ENCODE peak calls at places on chromosomes 7 and 10, in five cellular contexts. R is GM23338, I is sigmoid colon, W is stomach, T is prostate gland. S is an unnamed sample.

GRCh38 chr7:86947956-86948355 is 111.5 kb downstream of the ELAPOR2 start:
- DNase-seq in R (peak; percentile 55), I (no peak), W (no peak), T (no peak), S (no peak)

GRCh38 chr7:893686-894085 is 17.3 kb downstream of the GET4 start:
- DNase-seq in R (no peak), I (no peak), W (no peak), T (no peak), S (no peak)

GRCh38 chr7:100888988-100889760 is at the start of gene UFSP1:
- DNase-seq in R (no peak), I (peak; percentile 72), W (no peak), T (no peak), S (peak; percentile 78)

GRCh38 chr7:39754326-39755120 is 131.2 kb downstream of the RALA start:
- DNase-seq in R (peak; percentile 47), I (no peak), W (no peak), T (no peak), S (no peak)

GRCh38 chr10:91389636-91390512 is 20.3 kb upstream of the HECTD2 start:
- DNase-seq in R (peak; percentile 85), I (no peak), W (no peak), T (peak; percentile 36), S (no peak)

GRCh38 chr7:121084256-121084655 is 95.7 kb downstream of the CPED1 start:
- DNase-seq in R (no peak), I (no peak), W (no peak), T (no peak), S (no peak)

GRCh38 chr10:92238586-92239098 is 52.2 kb downstream of the CPEB3 start:
- DNase-seq in R (peak; percentile 32), I (peak; percentile 82), W (peak; percentile 50), T (peak; percentile 75), S (peak; percentile 82)

GRCh38 chr10:67306588-67307205 is 380.9 kb downstream of the LRRTM3 start:
- DNase-seq in R (peak; percentile 82), I (no peak), W (no peak), T (no peak), S (no peak)

GRCh38 chr7:20280475-20281351 is 50.0 kb upstream of the ITGB8 start:
- DNase-seq in R (no peak), I (no peak), W (no peak), T (no peak), S (no peak)

GRCh38 chr10:62115842-62116241 is 152.8 kb downstream of the RTKN2 start:
- DNase-seq in R (no peak), I (no peak), W (no peak), T (no peak), S (no peak)

GRCh38 chr7:42445691-42446090 is 208.7 kb upstream of the GLI3 start:
- DNase-seq in R (no peak), I (no peak), W (no peak), T (no peak), S (no peak)

GRCh38 chr10:110175406-110175805 is 32.0 kb upstream of the MXI1 start:
- DNase-seq in R (no peak), I (no peak), W (peak; percentile 40), T (no peak), S (no peak)

GRCh38 chr7:28243861-28244260 is 63.3 kb upstream of the JAZF1 start:
- DNase-seq in R (no peak), I (no peak), W (no peak), T (no peak), S (no peak)

GRCh38 chr10:4196948-4197390 is 412.0 kb upstream of the KLF6 start:
- DNase-seq in R (no peak), I (no peak), W (no peak), T (no peak), S (no peak)

GRCh38 chr10:95391570-95392249 is 100.9 kb upstream of the PDLIM1 start:
- DNase-seq in R (peak; percentile 77), I (no peak), W (no peak), T (no peak), S (no peak)

GRCh38 chr10:74511051-74511450 is 315.3 kb upstream of the KAT6B start:
- DNase-seq in R (no peak), I (no peak), W (no peak), T (no peak), S (no peak)

GRCh38 chr7:86574006-86574405 is 69.7 kb upstream of the GRM3 start:
- DNase-seq in R (no peak), I (no peak), W (no peak), T (no peak), S (no peak)

GRCh38 chr10:46552526-46553237 is 3.8 kb downstream of the GPRIN2 start:
- DNase-seq in R (no peak), I (peak; percentile 57), W (peak; percentile 24), T (peak; percentile 77), S (peak; percentile 76)

GRCh38 chr7:21548491-21548890 is 5.7 kb downstream of the DNAH11 start:
- DNase-seq in R (no peak), I (no peak), W (no peak), T (no peak), S (no peak)

GRCh38 chr7:94149776-94150545 is 145.8 kb upstream of the BET1 start:
- DNase-seq in R (no peak), I (no peak), W (no peak), T (no peak), S (no peak)

GRCh38 chr7:111413796-111414195 is 148.5 kb downstream of the IMMP2L start:
- DNase-seq in R (peak; percentile 86), I (no peak), W (no peak), T (no peak), S (no peak)

GRCh38 chr7:157602156-157602555 is 265.4 kb downstream of the DNAJB6 start:
- DNase-seq in R (no peak), I (peak; percentile 22), W (no peak), T (no peak), S (no peak)

GRCh38 chr7:103912906-103913610 is 76.4 kb downstream of the RELN start:
- DNase-seq in R (no peak), I (no peak), W (no peak), T (no peak), S (no peak)

GRCh38 chr7:99270702-99271101 is 1.9 kb upstream of the MYH16 start:
- DNase-seq in R (peak; percentile 53), I (no peak), W (no peak), T (no peak), S (no peak)

GRCh38 chr7:31896929-31897328 is 173.3 kb downstream of the PDE1C start:
- DNase-seq in R (no peak), I (no peak), W (no peak), T (no peak), S (no peak)

GRCh38 chr7:24905996-24906770 is 73.8 kb downstream of the OSBPL3 start:
- DNase-seq in R (no peak), I (no peak), W (no peak), T (no peak), S (no peak)

GRCh38 chr7:88169717-88170320 is 50.0 kb downstream of the SRI start:
- DNase-seq in R (peak; percentile 34), I (no peak), W (no peak), T (no peak), S (no peak)

GRCh38 chr10:114551310-114551972 is 106.6 kb downstream of the ABLIM1 start:
- DNase-seq in R (no peak), I (peak; percentile 74), W (peak; percentile 96), T (no peak), S (no peak)

GRCh38 chr7:123846217-123846891 is 1.4 kb downstream of the HYAL4 start:
- DNase-seq in R (no peak), I (no peak), W (no peak), T (no peak), S (no peak)

GRCh38 chr7:141688038-141688437 is 13.9 kb downstream of the DENND11 start:
- DNase-seq in R (no peak), I (no peak), W (no peak), T (no peak), S (no peak)

GRCh38 chr7:43439631-43440401 is 143.1 kb upstream of the STK17A start:
- DNase-seq in R (peak; percentile 91), I (no peak), W (peak; percentile 29), T (no peak), S (no peak)

GRCh38 chr7:73830872-73831655 is at the start of gene CLDN4:
- DNase-seq in R (peak; percentile 84), I (no peak), W (peak; percentile 85), T (peak; percentile 97), S (peak; percentile 87)
- TF ChIP-seq POLR2AphosphoS5 in R (peak; percentile 71), I (no peak), W (peak; percentile 90), T (peak; percentile 93), S (peak; percentile 53)

DNA sequence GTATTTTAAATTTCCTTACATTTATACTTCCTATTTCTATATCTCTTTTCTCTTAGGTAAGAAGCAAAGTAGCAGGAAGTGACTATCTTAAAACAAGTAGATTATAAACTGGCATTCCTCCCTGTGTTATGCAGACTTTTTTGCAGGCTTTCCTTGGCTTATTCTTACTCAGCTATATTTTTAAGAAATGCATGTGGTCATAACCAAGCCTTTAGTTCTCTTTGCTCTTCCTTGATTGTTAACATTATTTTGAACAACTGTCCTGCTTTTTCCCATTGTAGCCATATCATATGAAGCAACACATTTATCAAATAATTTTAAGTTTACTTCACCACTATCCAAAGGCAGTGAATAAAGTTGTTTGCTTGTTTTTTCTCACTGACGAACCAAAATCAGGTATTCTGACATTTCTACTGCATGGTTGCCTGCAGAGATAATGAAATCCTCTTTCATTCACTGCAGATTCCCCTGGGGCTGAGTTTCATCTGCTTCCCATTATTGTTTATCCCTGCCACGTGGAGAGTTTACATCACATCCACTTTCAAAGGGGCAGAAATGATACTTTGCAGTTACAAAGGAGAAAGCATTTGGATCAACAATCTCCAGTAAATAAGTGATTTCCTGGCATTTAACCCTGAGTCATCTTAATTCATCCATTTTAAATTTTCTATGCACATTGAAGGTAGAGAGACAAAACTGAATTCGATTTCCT is 389.9 kb upstream of the SEMA3C start:
- DNase-seq in R (no peak), I (no peak), W (no peak), T (no peak), S (no peak)
- TF ChIP-seq POLR2AphosphoS5 in R (no peak), I (no peak), W (no peak), T (no peak), S (no peak)

DNA sequence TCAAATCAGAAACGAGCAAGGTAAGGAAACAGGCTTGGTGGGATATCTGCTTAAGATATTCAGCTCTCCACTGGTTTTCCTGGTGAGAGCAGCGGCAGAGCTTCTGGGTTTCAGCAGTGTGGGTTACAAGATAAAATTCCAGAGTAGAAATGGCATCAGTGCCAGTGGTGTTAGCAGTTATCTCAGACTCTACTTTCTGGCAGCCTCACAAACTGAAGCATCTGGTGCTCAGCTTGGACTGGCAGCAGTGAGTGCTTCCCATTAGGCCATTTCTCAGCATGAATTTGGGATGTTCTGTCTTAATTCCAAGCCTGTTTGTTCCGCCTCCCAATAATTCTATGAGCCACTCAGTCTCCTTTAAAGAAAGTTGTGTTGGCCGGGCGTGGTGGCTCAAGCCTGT is 6.9 kb upstream of the GSTO2 start:
- DNase-seq in R (no peak), I (no peak), W (no peak), T (no peak), S (no peak)
- TF ChIP-seq POLR2AphosphoS5 in R (no peak), I (no peak), W (no peak), T (no peak), S (no peak)

DNA sequence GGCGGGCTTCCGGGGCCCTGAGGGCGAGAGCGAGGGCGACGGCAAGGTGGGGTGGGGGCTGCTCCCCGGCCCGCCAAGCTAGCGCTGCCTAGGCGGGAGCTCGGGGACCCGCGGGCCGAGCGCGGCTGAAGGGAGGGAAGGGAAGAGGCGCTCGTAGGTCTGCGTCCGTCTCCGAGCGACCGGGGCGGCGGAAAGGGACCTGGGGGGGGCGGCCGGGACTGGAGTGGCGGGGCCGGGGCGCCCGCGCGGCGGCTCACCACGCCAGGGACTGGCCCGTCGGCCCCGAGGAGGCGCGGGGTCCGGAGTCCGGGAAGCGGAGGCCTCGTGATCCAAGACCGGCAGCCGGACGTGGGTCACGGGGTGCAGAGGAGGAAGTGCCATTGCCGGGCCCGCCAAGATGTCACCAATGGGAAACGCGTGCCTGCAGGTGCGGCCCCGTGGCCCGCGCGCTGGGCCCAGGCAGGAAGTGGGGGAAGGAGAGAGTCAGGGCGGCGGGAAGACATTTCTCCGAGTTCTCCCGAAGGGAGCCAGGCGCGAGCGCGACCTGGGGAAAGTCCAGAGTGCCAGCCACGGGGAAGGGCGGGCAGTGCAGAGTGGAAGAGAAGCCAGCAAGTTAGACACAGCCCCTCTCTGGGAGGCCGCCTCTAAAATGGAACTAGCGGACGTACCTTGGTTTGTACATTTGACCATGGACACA is 11.9 kb downstream of the HNRNPF start:
- DNase-seq in R (peak; percentile 96), I (peak; percentile 94), W (peak; percentile 94), T (peak; percentile 89), S (peak; percentile 96)
- TF ChIP-seq POLR2AphosphoS5 in R (peak; percentile 68), I (peak; percentile 77), W (peak; percentile 96), T (peak; percentile 84), S (peak; percentile 83)

S was measured in suprapubic skin.